ENCODE peak calls at places on chromosome 22, in six cellular contexts. A, D, J, B, Y and W are unnamed samples.

GRCh38 chr22:24973867-24974266 is 21.4 kb downstream of the KIAA1671 start:
- DNase-seq in A (no peak), D (no peak), J (no peak), B (no peak), Y (no peak), W (no peak)

GRCh38 chr22:32476286-32476685 is 1.7 kb downstream of the FBXO7 start:
- DNase-seq in A (peak; percentile 25), D (no peak), J (no peak), B (peak; percentile 36), Y (no peak), W (no peak)

GRCh38 chr22:20009582-20010306 is 6.9 kb downstream of the ARVCF start:
- DNase-seq in A (no peak), D (no peak), J (no peak), B (no peak), Y (no peak), W (no peak)

GRCh38 chr22:23520875-23521441 is 59.1 kb downstream of the IGLL1 start:
- DNase-seq in A (no peak), D (no peak), J (no peak), B (no peak), Y (no peak), W (no peak)

GRCh38 chr22:43922123-43922522 is 1.5 kb upstream of the PNPLA3 start:
- DNase-seq in A (no peak), D (no peak), J (no peak), B (no peak), Y (no peak), W (no peak)

GRCh38 chr22:45932066-45932465 is 44.9 kb downstream of the WNT7B start:
- DNase-seq in A (no peak), D (no peak), J (no peak), B (no peak), Y (no peak), W (no peak)

GRCh38 chr22:23752090-23752691 is 1.3 kb upstream of the ZNF70 start:
- DNase-seq in A (peak; percentile 75), D (no peak), J (no peak), B (peak; percentile 69), Y (no peak), W (no peak)

GRCh38 chr22:47154621-47155081 is 392.2 kb downstream of the TBC1D22A start:
- DNase-seq in A (no peak), D (peak; percentile 38), J (no peak), B (no peak), Y (no peak), W (no peak)

GRCh38 chr22:38738475-38739070 is 17.2 kb downstream of the SUN2 start:
- DNase-seq in A (no peak), D (no peak), J (no peak), B (no peak), Y (no peak), W (no peak)